ENCODE peak calls at places on chromosome 11, in four cellular contexts. One of them, this sample, is unnamed.

GRCh38 chr11:120601566-120601965 is 90.0 kb downstream of the GRIK4 start:
- DNase-seq in tibial artery: no peak
- DNase-seq in CD4-positive, alpha-beta memory T cell: no peak
- DNase-seq in CD4-positive, CD25-positive, alpha-beta regulatory T cell: no peak
- DNase-seq in this sample: no peak

GRCh38 chr11:94504689-94505293 is 7.5 kb upstream of the C11orf97 start:
- DNase-seq in tibial artery: no peak
- DNase-seq in CD4-positive, alpha-beta memory T cell: peak; percentile 42
- DNase-seq in CD4-positive, CD25-positive, alpha-beta regulatory T cell: peak; percentile 73
- DNase-seq in this sample: no peak

GRCh38 chr11:32706985-32707736 is 87.3 kb downstream of the CCDC73 start:
- DNase-seq in tibial artery: no peak
- DNase-seq in CD4-positive, alpha-beta memory T cell: no peak
- DNase-seq in CD4-positive, CD25-positive, alpha-beta regulatory T cell: no peak
- DNase-seq in this sample: no peak

GRCh38 chr11:119681537-119681936 is 47.5 kb downstream of the NECTIN1 start:
- DNase-seq in tibial artery: no peak
- DNase-seq in CD4-positive, alpha-beta memory T cell: no peak
- DNase-seq in CD4-positive, CD25-positive, alpha-beta regulatory T cell: no peak
- DNase-seq in this sample: no peak

GRCh38 chr11:2580444-2581050 is 119.2 kb downstream of the KCNQ1OT1 start:
- DNase-seq in tibial artery: peak; percentile 17
- DNase-seq in CD4-positive, alpha-beta memory T cell: no peak
- DNase-seq in CD4-positive, CD25-positive, alpha-beta regulatory T cell: no peak
- DNase-seq in this sample: no peak

GRCh38 chr11:86804871-86805415 is 4.6 kb downstream of the PRSS23 start:
- DNase-seq in tibial artery: no peak
- DNase-seq in CD4-positive, alpha-beta memory T cell: no peak
- DNase-seq in CD4-positive, CD25-positive, alpha-beta regulatory T cell: no peak
- DNase-seq in this sample: no peak

GRCh38 chr11:70587095-70587389 is 188.7 kb downstream of the CTTN start:
- DNase-seq in tibial artery: no peak
- DNase-seq in CD4-positive, alpha-beta memory T cell: no peak
- DNase-seq in CD4-positive, CD25-positive, alpha-beta regulatory T cell: no peak
- DNase-seq in this sample: no peak

GRCh38 chr11:106828576-106828975 is 189.7 kb downstream of the GUCY1A2 start:
- DNase-seq in tibial artery: no peak
- DNase-seq in CD4-positive, alpha-beta memory T cell: no peak
- DNase-seq in CD4-positive, CD25-positive, alpha-beta regulatory T cell: no peak
- DNase-seq in this sample: no peak

GRCh38 chr11:26467506-26467905 is 104.6 kb downstream of the MUC15 start:
- DNase-seq in tibial artery: no peak
- DNase-seq in CD4-positive, alpha-beta memory T cell: no peak
- DNase-seq in CD4-positive, CD25-positive, alpha-beta regulatory T cell: no peak
- DNase-seq in this sample: no peak

GRCh38 chr11:61693897-61694840 is 14.0 kb downstream of the DAGLA start:
- DNase-seq in tibial artery: no peak
- DNase-seq in CD4-positive, alpha-beta memory T cell: no peak
- DNase-seq in CD4-positive, CD25-positive, alpha-beta regulatory T cell: no peak
- DNase-seq in this sample: no peak

GRCh38 chr11:83256602-83257340 is 29.4 kb downstream of the CCDC90B start:
- DNase-seq in tibial artery: no peak
- DNase-seq in CD4-positive, alpha-beta memory T cell: no peak
- DNase-seq in CD4-positive, CD25-positive, alpha-beta regulatory T cell: no peak
- DNase-seq in this sample: no peak

GRCh38 chr11:60357771-60358170 is 20.6 kb upstream of the MS4A7 start:
- DNase-seq in tibial artery: no peak
- DNase-seq in CD4-positive, alpha-beta memory T cell: no peak
- DNase-seq in CD4-positive, CD25-positive, alpha-beta regulatory T cell: no peak
- DNase-seq in this sample: no peak

GRCh38 chr11:2256293-2256913 is 14.0 kb downstream of the ASCL2 start:
- DNase-seq in tibial artery: no peak
- DNase-seq in CD4-positive, alpha-beta memory T cell: no peak
- DNase-seq in CD4-positive, CD25-positive, alpha-beta regulatory T cell: no peak
- DNase-seq in this sample: no peak

GRCh38 chr11:64444838-64445441 is 86.0 kb downstream of the RPS6KA4 start:
- DNase-seq in tibial artery: no peak
- DNase-seq in CD4-positive, alpha-beta memory T cell: no peak
- DNase-seq in CD4-positive, CD25-positive, alpha-beta regulatory T cell: peak; percentile 20
- DNase-seq in this sample: no peak

GRCh38 chr11:91986218-91986617 is 238.4 kb upstream of the FAT3 start:
- DNase-seq in tibial artery: no peak
- DNase-seq in CD4-positive, alpha-beta memory T cell: no peak
- DNase-seq in CD4-positive, CD25-positive, alpha-beta regulatory T cell: no peak
- DNase-seq in this sample: no peak
- H3K9me3 ChIP-seq in tibial artery: no peaks in the 10 kb centered on the region
- H3K9me3 ChIP-seq in CD4-positive, alpha-beta memory T cell: no peaks in the 10 kb centered on the region
- H3K9me3 ChIP-seq in CD4-positive, CD25-positive, alpha-beta regulatory T cell: no peaks in the 10 kb centered on the region
- H3K9me3 ChIP-seq in this sample: peaks cover under 1% of the 10 kb centered on the region

GRCh38 chr11:1089738-1090599 is 15.3 kb downstream of the MUC2 start:
- DNase-seq in tibial artery: no peak
- DNase-seq in CD4-positive, alpha-beta memory T cell: no peak
- DNase-seq in CD4-positive, CD25-positive, alpha-beta regulatory T cell: no peak
- DNase-seq in this sample: no peak
- H3K9me3 ChIP-seq in tibial artery: no peaks in the 10 kb centered on the region
- H3K9me3 ChIP-seq in CD4-positive, alpha-beta memory T cell: no peaks in the 10 kb centered on the region
- H3K9me3 ChIP-seq in CD4-positive, CD25-positive, alpha-beta regulatory T cell: no peaks in the 10 kb centered on the region
- H3K9me3 ChIP-seq in this sample: no peaks in the 10 kb centered on the region

GRCh38 chr11:55172734-55173415 is 89.1 kb upstream of the TRIM48 start:
- DNase-seq in tibial artery: no peak
- DNase-seq in CD4-positive, alpha-beta memory T cell: no peak
- DNase-seq in CD4-positive, CD25-positive, alpha-beta regulatory T cell: peak; percentile 2
- DNase-seq in this sample: no peak
- H3K9me3 ChIP-seq in tibial artery: peaks cover 10% of the 10 kb centered on the region
- H3K9me3 ChIP-seq in CD4-positive, alpha-beta memory T cell: peaks cover 4% of the 10 kb centered on the region
- H3K9me3 ChIP-seq in CD4-positive, CD25-positive, alpha-beta regulatory T cell: peaks cover 11% of the 10 kb centered on the region
- H3K9me3 ChIP-seq in this sample: peaks cover 28% of the 10 kb centered on the region

GRCh38 chr11:73389134-73389525 is 12.9 kb downstream of the RELT start:
- DNase-seq in tibial artery: no peak
- DNase-seq in CD4-positive, alpha-beta memory T cell: no peak
- DNase-seq in CD4-positive, CD25-positive, alpha-beta regulatory T cell: no peak
- DNase-seq in this sample: no peak

GRCh38 chr11:73389902-73390301 is 13.7 kb downstream of the RELT start:
- DNase-seq in tibial artery: no peak
- DNase-seq in CD4-positive, alpha-beta memory T cell: no peak
- DNase-seq in CD4-positive, CD25-positive, alpha-beta regulatory T cell: no peak
- DNase-seq in this sample: no peak

GRCh38 chr11:73391665-73392064 is 15.5 kb downstream of the RELT start:
- DNase-seq in tibial artery: no peak
- DNase-seq in CD4-positive, alpha-beta memory T cell: no peak
- DNase-seq in CD4-positive, CD25-positive, alpha-beta regulatory T cell: no peak
- DNase-seq in this sample: no peak

GRCh38 chr11:73392108-73393010 is 16.2 kb downstream of the RELT start:
- DNase-seq in tibial artery: no peak
- DNase-seq in CD4-positive, alpha-beta memory T cell: no peak
- DNase-seq in CD4-positive, CD25-positive, alpha-beta regulatory T cell: no peak
- DNase-seq in this sample: no peak

GRCh38 chr11:73390601-73391565 is 14.7 kb downstream of the RELT start:
- DNase-seq in tibial artery: no peak
- DNase-seq in CD4-positive, alpha-beta memory T cell: no peak
- DNase-seq in CD4-positive, CD25-positive, alpha-beta regulatory T cell: no peak
- DNase-seq in this sample: no peak
- H3K9me3 ChIP-seq in tibial artery: no peaks in the 10 kb centered on the region
- H3K9me3 ChIP-seq in CD4-positive, alpha-beta memory T cell: no peaks in the 10 kb centered on the region
- H3K9me3 ChIP-seq in CD4-positive, CD25-positive, alpha-beta regulatory T cell: no peaks in the 10 kb centered on the region
- H3K9me3 ChIP-seq in this sample: no peaks in the 10 kb centered on the region